ENCODE peak calls at places on chromosomes 5 and 9, in ten cellular contexts. L, X, J, R, F, K, I, P, G and M are unnamed samples.
A peak's percentile ranks its signal among the peaks of the same experiment; 100 is the strongest.

GRCh38 chr5:172795401-172795977 is 24.5 kb upstream of the DUSP1 start:
- DNase-seq in R (no peak), J (peak; percentile 88), L (peak; percentile 74), G (no peak), F (peak; percentile 72), K (peak; percentile 94), I (peak; percentile 82), P (peak; percentile 99), X (peak; percentile 93), M (no peak)

GRCh38 chr5:138615461-138615860 is 40.3 kb upstream of the HSPA9 start:
- DNase-seq in L (no peak), F (no peak), J (no peak), I (no peak), G (no peak), P (no peak), R (no peak), X (no peak), K (no peak), M (no peak)

GRCh38 chr9:123424552-123425225 is 68.7 kb downstream of the CRB2 start:
- DNase-seq in J (peak; percentile 32), R (no peak), P (no peak), I (no peak), F (no peak), X (no peak), L (no peak), G (peak; percentile 36), K (no peak), M (no peak)

GRCh38 chr5:165130656-165131055 is 1625.2 kb downstream of the MAT2B start:
- DNase-seq in K (no peak), P (peak; percentile 11), G (no peak), F (no peak), J (no peak), L (no peak), R (no peak), X (no peak), I (no peak), M (no peak)

GRCh38 chr9:12813960-12814876 is 39.4 kb downstream of the LURAP1L start:
- DNase-seq in R (peak; percentile 71), L (peak; percentile 44), X (peak; percentile 79), F (peak; percentile 58), G (no peak), J (peak; percentile 81), I (peak; percentile 69), K (peak; percentile 11), P (peak; percentile 100), M (no peak)

GRCh38 chr9:114446036-114446435 is 58.3 kb upstream of the AKNA start:
- DNase-seq in R (no peak), P (peak; percentile 37), X (no peak), I (no peak), J (no peak), F (no peak), G (no peak), K (no peak), L (no peak), M (no peak)

GRCh38 chr9:84266087-84266561 is 74.4 kb downstream of the SLC28A3 start:
- DNase-seq in I (no peak), G (no peak), F (no peak), P (no peak), K (no peak), L (no peak), R (peak; percentile 9), X (no peak), J (no peak), M (no peak)

GRCh38 chr5:8993031-8993430 is 552.8 kb downstream of the SEMA5A start:
- DNase-seq in R (no peak), G (no peak), K (no peak), F (no peak), I (no peak), X (no peak), P (no peak), L (no peak), J (no peak), M (no peak)

GRCh38 chr9:87973122-87973521 is 1.2 kb downstream of the CDK20 start:
- DNase-seq in P (no peak), R (no peak), X (no peak), K (no peak), G (no peak), F (no peak), I (no peak), L (no peak), J (no peak), M (no peak)

GRCh38 chr5:150661086-150661485 is at the start of gene MYOZ3:
- DNase-seq in I (no peak), F (no peak), X (no peak), R (no peak), G (no peak), K (peak; percentile 80), P (no peak), J (peak; percentile 31), L (peak; percentile 11), M (no peak)

GRCh38 chr9:111992523-111992922 is 95.9 kb downstream of the UGCG start:
- DNase-seq in I (no peak), K (no peak), L (no peak), R (no peak), G (no peak), F (no peak), X (no peak), J (no peak), P (peak; percentile 82), M (no peak)

GRCh38 chr9:5873439-5873838 is 17.2 kb upstream of the MLANA start:
- DNase-seq in F (no peak), G (no peak), L (no peak), K (no peak), R (no peak), X (no peak), P (no peak), I (no peak), J (no peak), M (no peak)

GRCh38 chr9:80144856-80145255 is 573.1 kb downstream of the TLE4 start:
- DNase-seq in G (no peak), P (no peak), K (no peak), L (no peak), J (no peak), R (no peak), I (no peak), X (no peak), F (no peak), M (no peak)

GRCh38 chr9:20804476-20805253 is 120.6 kb downstream of the FOCAD start:
- DNase-seq in K (no peak), G (no peak), F (no peak), R (no peak), X (no peak), I (no peak), P (no peak), J (no peak), L (no peak), M (peak; percentile 30)

GRCh38 chr5:81638471-81638870 is 112.4 kb downstream of the SSBP2 start:
- DNase-seq in F (no peak), G (no peak), I (no peak), X (no peak), K (no peak), L (no peak), J (no peak), P (peak; percentile 7), R (no peak), M (no peak)

GRCh38 chr5:38433160-38433861 is 123.1 kb downstream of the LIFR start:
- DNase-seq in X (no peak), F (no peak), L (peak; percentile 24), R (no peak), G (no peak), J (no peak), I (no peak), P (peak; percentile 87), K (no peak), M (no peak)

GRCh38 chr5:145867806-145868205 is 5.0 kb downstream of the GRXCR2 start:
- DNase-seq in K (no peak), I (no peak), G (no peak), J (no peak), L (no peak), F (no peak), X (no peak), R (no peak), P (peak; percentile 27), M (no peak)

DNA sequence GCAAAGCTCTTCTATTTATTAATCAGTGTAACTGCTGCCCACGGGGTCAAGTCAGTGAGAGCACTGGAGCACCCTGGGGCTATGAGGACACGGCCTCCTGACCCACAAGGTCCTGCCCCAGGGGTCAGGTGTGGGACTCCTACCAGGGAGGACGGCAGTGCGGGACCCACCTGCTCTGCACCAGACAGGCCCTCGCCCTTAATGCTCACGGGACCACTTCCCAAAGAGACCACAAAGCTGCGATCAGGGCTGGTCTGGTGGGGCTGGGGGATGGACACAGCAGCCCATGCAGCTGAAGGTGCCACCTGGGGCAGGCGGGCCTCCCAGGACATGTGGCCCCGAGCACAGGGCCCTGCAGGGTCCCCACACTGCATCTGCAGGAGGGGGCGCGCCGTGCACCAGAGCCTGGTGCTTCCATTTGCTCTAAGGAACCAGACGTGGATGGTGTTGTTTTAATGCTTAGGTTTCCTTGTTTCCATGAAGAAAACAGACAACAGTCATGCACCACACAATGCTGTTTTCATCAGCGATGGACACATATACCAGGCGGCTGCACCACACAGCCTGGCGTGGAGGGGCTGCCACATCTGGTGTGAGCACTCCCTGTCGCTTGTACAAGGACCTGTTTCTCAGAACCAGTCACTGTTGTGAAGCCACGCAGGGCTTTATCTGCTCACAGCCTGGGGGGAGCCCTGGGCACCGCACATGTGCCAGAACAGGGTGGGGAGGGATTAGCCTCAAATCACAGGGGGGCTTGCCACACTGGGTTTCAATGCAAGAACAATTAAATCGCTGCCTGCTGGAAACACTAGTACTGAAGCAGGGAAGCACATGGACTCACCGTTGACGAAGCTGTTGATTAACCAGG is 22.6 kb downstream of the CLPTM1L start:
- DNase-seq in R (no peak), P (no peak), L (no peak), X (no peak), G (peak; percentile 62), F (no peak), I (no peak), J (peak; percentile 37), K (no peak), M (no peak)
- TF ChIP-seq POLR2A in R (no peak), P (no peak), L (no peak), X (no peak), G (no peak), F (no peak), I (no peak), J (no peak), K (no peak), M (no peak)

GRCh38 chr5:133796186-133796585 is 172.2 kb downstream of the C5orf15 start:
- DNase-seq in F (no peak), R (no peak), L (no peak), P (no peak), X (no peak), G (no peak), K (no peak), I (no peak), J (no peak), M (no peak)
- TF ChIP-seq POLR2A in F (no peak), R (no peak), L (no peak), P (no peak), X (no peak), G (no peak), K (no peak), I (no peak), J (no peak), M (no peak)

GRCh38 chr9:97748525-97748924 is 51.4 kb upstream of the XPA start:
- DNase-seq in F (no peak), P (no peak), X (no peak), I (no peak), J (no peak), L (no peak), R (no peak), K (no peak), G (no peak), M (no peak)
- TF ChIP-seq POLR2A in F (no peak), P (no peak), X (no peak), I (no peak), J (no peak), L (no peak), R (no peak), K (no peak), G (no peak), M (no peak)

GRCh38 chr9:128455849-128456612 is at the start of gene ODF2:
- DNase-seq in X (peak; percentile 96), L (peak; percentile 96), I (peak; percentile 99), P (peak; percentile 92), R (peak; percentile 98), F (peak; percentile 98), G (peak; percentile 99), K (peak; percentile 94), J (peak; percentile 99), M (peak; percentile 97)
- TF ChIP-seq POLR2A in X (no peak), L (no peak), I (peak; percentile 55), P (peak; percentile 89), R (peak; percentile 55), F (no peak), G (no peak), K (peak; percentile 55), J (no peak), M (peak; percentile 84)